ENCODE peak calls at places on chromosomes 6 and 20, in five cellular contexts. One of them, this sample, is unnamed.

GRCh38 chr20:49697071-49697470 is 16.6 kb downstream of the B4GALT5 start:
- DNase-seq in neuronal stem cell: no peak
- DNase-seq in mesenchymal stem cell: no peak
- DNase-seq in H9: no peak
- DNase-seq in H1: no peak
- DNase-seq in this sample: no peak

GRCh38 chr6:134288538-134289203 is 29.2 kb downstream of the SGK1 start:
- DNase-seq in neuronal stem cell: no peak
- DNase-seq in mesenchymal stem cell: peak; percentile 89
- DNase-seq in H9: no peak
- DNase-seq in H1: no peak
- DNase-seq in this sample: peak; percentile 92

GRCh38 chr6:15283986-15284361 is 38.1 kb downstream of the JARID2 start:
- DNase-seq in neuronal stem cell: no peak
- DNase-seq in mesenchymal stem cell: no peak
- DNase-seq in H9: no peak
- DNase-seq in H1: no peak
- DNase-seq in this sample: no peak

GRCh38 chr6:129766959-129767728 is 57.2 kb upstream of the ARHGAP18 start:
- DNase-seq in neuronal stem cell: peak; percentile 65
- DNase-seq in mesenchymal stem cell: peak; percentile 80
- DNase-seq in H9: peak; percentile 77
- DNase-seq in H1: no peak
- DNase-seq in this sample: peak; percentile 42

GRCh38 chr20:41423026-41423425 is 56.4 kb upstream of the EMILIN3 start:
- DNase-seq in neuronal stem cell: no peak
- DNase-seq in mesenchymal stem cell: no peak
- DNase-seq in H9: no peak
- DNase-seq in H1: no peak
- DNase-seq in this sample: no peak

GRCh38 chr6:32940656-32941411 is at the start of gene HLA-DMB:
- DNase-seq in neuronal stem cell: peak; percentile 73
- DNase-seq in mesenchymal stem cell: peak; percentile 82
- DNase-seq in H9: peak; percentile 72
- DNase-seq in H1: no peak
- DNase-seq in this sample: peak; percentile 80

GRCh38 chr6:6758915-6759654 is 170.6 kb downstream of the LY86 start:
- DNase-seq in neuronal stem cell: peak; percentile 84
- DNase-seq in mesenchymal stem cell: peak; percentile 84
- DNase-seq in H9: peak; percentile 82
- DNase-seq in H1: no peak
- DNase-seq in this sample: peak; percentile 54

GRCh38 chr6:105779113-105779512 is 307.0 kb upstream of the PRDM1 start:
- DNase-seq in neuronal stem cell: no peak
- DNase-seq in mesenchymal stem cell: no peak
- DNase-seq in H9: no peak
- DNase-seq in H1: no peak
- DNase-seq in this sample: no peak

GRCh38 chr6:3455121-3455489 is 1.7 kb downstream of the SLC22A23 start:
- DNase-seq in neuronal stem cell: no peak
- DNase-seq in mesenchymal stem cell: no peak
- DNase-seq in H9: no peak
- DNase-seq in H1: no peak
- DNase-seq in this sample: no peak

GRCh38 chr20:1776608-1777475 is 118.4 kb upstream of the SIRPA start:
- DNase-seq in neuronal stem cell: peak; percentile 88
- DNase-seq in mesenchymal stem cell: peak; percentile 88
- DNase-seq in H9: peak; percentile 84
- DNase-seq in H1: peak; percentile 50
- DNase-seq in this sample: peak; percentile 98

GRCh38 chr20:41086402-41087324 is 50.7 kb upstream of the PLCG1 start:
- DNase-seq in neuronal stem cell: no peak
- DNase-seq in mesenchymal stem cell: peak; percentile 69
- DNase-seq in H9: no peak
- DNase-seq in H1: no peak
- DNase-seq in this sample: peak; percentile 56

GRCh38 chr6:33633462-33634158 is 12.5 kb downstream of the ITPR3 start:
- DNase-seq in neuronal stem cell: no peak
- DNase-seq in mesenchymal stem cell: peak; percentile 58
- DNase-seq in H9: peak; percentile 65
- DNase-seq in H1: no peak
- DNase-seq in this sample: peak; percentile 22

GRCh38 chr6:158780963-158781691 is 38.0 kb downstream of the EZR start:
- DNase-seq in neuronal stem cell: no peak
- DNase-seq in mesenchymal stem cell: no peak
- DNase-seq in H9: no peak
- DNase-seq in H1: no peak
- DNase-seq in this sample: peak; percentile 78

GRCh38 chr6:27544612-27545260 is 71.8 kb upstream of the ZNF184 start:
- DNase-seq in neuronal stem cell: no peak
- DNase-seq in mesenchymal stem cell: no peak
- DNase-seq in H9: no peak
- DNase-seq in H1: no peak
- DNase-seq in this sample: no peak

GRCh38 chr6:118580585-118581419 is 32.7 kb downstream of the PLN start:
- DNase-seq in neuronal stem cell: peak; percentile 66
- DNase-seq in mesenchymal stem cell: peak; percentile 79
- DNase-seq in H9: peak; percentile 67
- DNase-seq in H1: peak; percentile 15
- DNase-seq in this sample: peak; percentile 90

GRCh38 chr6:43954311-43955131 is 172.7 kb downstream of the MRPL14 start:
- DNase-seq in neuronal stem cell: no peak
- DNase-seq in mesenchymal stem cell: no peak
- DNase-seq in H9: peak; percentile 23
- DNase-seq in H1: no peak
- DNase-seq in this sample: no peak

GRCh38 chr6:129342243-129342642 is 367.7 kb downstream of the ARHGAP18 start:
- DNase-seq in neuronal stem cell: no peak
- DNase-seq in mesenchymal stem cell: peak; percentile 27
- DNase-seq in H9: no peak
- DNase-seq in H1: no peak
- DNase-seq in this sample: peak; percentile 7

GRCh38 chr20:50572922-50573777 is 63.0 kb downstream of the PTPN1 start:
- DNase-seq in neuronal stem cell: no peak
- DNase-seq in mesenchymal stem cell: no peak
- DNase-seq in H9: no peak
- DNase-seq in H1: no peak
- DNase-seq in this sample: no peak

GRCh38 chr6:41545703-41546474 is at the start of gene FOXP4:
- DNase-seq in neuronal stem cell: peak; percentile 86
- DNase-seq in mesenchymal stem cell: peak; percentile 97
- DNase-seq in H9: peak; percentile 94
- DNase-seq in H1: peak; percentile 79
- DNase-seq in this sample: peak; percentile 86

GRCh38 chr6:26216886-26217713 is 129.9 kb downstream of the HFE start:
- DNase-seq in neuronal stem cell: peak; percentile 96
- DNase-seq in mesenchymal stem cell: peak; percentile 96
- DNase-seq in H9: peak; percentile 88
- DNase-seq in H1: no peak
- DNase-seq in this sample: peak; percentile 95

GRCh38 chr20:37387519-37388269 is 41.8 kb downstream of the SRC start:
- DNase-seq in neuronal stem cell: no peak
- DNase-seq in mesenchymal stem cell: no peak
- DNase-seq in H9: no peak
- DNase-seq in H1: no peak
- DNase-seq in this sample: no peak

GRCh38 chr20:37384683-37385174 is 38.8 kb downstream of the SRC start:
- DNase-seq in neuronal stem cell: peak; percentile 65
- DNase-seq in mesenchymal stem cell: peak; percentile 46
- DNase-seq in H9: peak; percentile 68
- DNase-seq in H1: no peak
- DNase-seq in this sample: peak; percentile 29

GRCh38 chr20:37385659-37386504 is 39.9 kb downstream of the SRC start:
- DNase-seq in neuronal stem cell: no peak
- DNase-seq in mesenchymal stem cell: no peak
- DNase-seq in H9: peak; percentile 22
- DNase-seq in H1: no peak
- DNase-seq in this sample: no peak

GRCh38 chr20:37385176-37385575 is 39.2 kb downstream of the SRC start:
- DNase-seq in neuronal stem cell: no peak
- DNase-seq in mesenchymal stem cell: no peak
- DNase-seq in H9: no peak
- DNase-seq in H1: no peak
- DNase-seq in this sample: no peak

DNA sequence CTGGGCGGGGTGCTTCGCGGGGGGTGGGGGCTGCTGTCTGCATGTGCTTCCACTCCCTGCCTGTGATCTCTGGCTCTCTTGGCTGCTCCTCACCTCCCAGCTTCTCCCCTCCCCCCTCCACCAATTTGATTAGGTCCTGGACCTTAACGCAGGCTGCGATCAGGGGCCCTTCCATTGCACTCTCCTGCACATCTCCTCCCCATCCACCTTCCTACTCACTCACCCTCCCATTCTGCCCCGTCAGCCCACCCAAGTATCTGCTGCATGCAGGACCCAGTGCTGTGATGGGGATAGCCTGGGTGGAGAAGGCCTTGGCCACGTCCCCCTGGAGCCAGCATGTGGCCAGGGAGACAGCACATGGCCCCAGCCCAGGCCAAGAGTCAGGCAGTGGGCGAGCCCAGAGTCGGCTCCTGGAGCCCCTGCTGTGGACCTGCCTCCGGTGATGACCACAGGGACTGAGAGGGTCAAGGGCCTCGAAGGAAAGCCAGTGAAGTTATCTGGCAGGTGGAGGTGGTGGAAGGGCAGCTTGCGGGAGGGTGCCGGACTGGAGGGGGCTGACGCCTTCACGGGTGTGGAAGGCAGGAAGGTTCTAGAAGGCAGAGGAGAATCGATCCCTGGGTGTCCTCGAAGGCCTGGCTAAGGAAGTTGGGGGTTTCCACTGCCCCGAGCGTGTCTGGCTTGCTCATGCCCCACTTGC is 40.7 kb downstream of the SRC start:
- DNase-seq in neuronal stem cell: no peak
- DNase-seq in mesenchymal stem cell: no peak
- DNase-seq in H9: peak; percentile 22
- DNase-seq in H1: no peak
- DNase-seq in this sample: no peak
- H2BK12ac ChIP-seq in neuronal stem cell: no peak overlapping the region
- H2BK12ac ChIP-seq in mesenchymal stem cell: no peak overlapping the region
- H2BK12ac ChIP-seq in H9: no peak overlapping the region
- H2BK12ac ChIP-seq in H1: no peak overlapping the region
- H2BK12ac ChIP-seq in this sample: no peak overlapping the region

GRCh38 chr20:58647162-58647813 is 3.8 kb upstream of the STX16 start:
- DNase-seq in neuronal stem cell: no peak
- DNase-seq in mesenchymal stem cell: no peak
- DNase-seq in H9: no peak
- DNase-seq in H1: no peak
- DNase-seq in this sample: no peak
- H4K91ac ChIP-seq in neuronal stem cell: no peak overlapping the region
- H4K91ac ChIP-seq in mesenchymal stem cell: no peak overlapping the region
- H4K91ac ChIP-seq in H9: no peak overlapping the region
- H4K91ac ChIP-seq in H1: peak overlapping the region; percentile 1
- H4K91ac ChIP-seq in this sample: no peak overlapping the region

DNA sequence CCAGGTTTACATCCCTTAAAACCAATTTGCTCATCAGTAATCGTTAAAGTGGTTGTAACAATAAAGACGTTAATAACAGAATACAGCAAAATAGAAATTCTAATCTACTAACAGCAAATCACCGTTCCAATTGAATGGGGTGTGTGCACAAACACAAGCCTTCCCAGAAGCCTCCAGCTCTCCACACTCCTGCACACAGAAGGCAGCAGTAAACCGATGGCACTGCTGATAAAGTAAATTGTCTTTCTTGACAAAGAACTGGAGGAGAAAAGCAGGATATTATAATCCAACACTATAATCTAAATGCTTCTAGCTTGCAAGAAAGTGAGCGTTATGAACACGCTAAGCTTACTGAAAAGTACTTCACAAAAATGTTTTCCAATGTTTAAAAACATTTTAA is 7.0 kb downstream of the ZNF217 start:
- DNase-seq in neuronal stem cell: no peak
- DNase-seq in mesenchymal stem cell: no peak
- DNase-seq in H9: no peak
- DNase-seq in H1: no peak
- DNase-seq in this sample: no peak
- H2BK12ac ChIP-seq in neuronal stem cell: no peak overlapping the region
- H2BK12ac ChIP-seq in mesenchymal stem cell: no peak overlapping the region
- H2BK12ac ChIP-seq in H9: no peak overlapping the region
- H2BK12ac ChIP-seq in H1: no peak overlapping the region
- H2BK12ac ChIP-seq in this sample: no peak overlapping the region

DNA sequence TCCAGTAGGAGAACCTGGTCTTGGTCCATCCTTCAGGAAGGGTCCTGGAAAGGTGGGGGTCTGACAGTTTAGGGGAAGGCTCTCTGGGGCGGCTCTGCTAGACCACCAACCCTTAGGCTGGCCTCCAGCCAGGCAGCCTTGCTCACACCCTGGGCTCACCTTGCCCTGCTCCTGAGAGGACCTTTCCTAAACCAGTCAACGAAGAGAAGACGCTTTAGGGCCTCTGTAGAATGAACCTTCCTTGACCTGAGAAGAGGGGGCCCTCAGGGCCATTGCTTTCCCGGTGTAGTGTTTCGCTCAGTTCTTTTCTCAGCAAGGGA is 1.1 kb downstream of the CDC25B start:
- DNase-seq in neuronal stem cell: no peak
- DNase-seq in mesenchymal stem cell: no peak
- DNase-seq in H9: no peak
- DNase-seq in H1: no peak
- DNase-seq in this sample: no peak
- H4K91ac ChIP-seq in neuronal stem cell: no peak overlapping the region
- H4K91ac ChIP-seq in mesenchymal stem cell: no peak overlapping the region
- H4K91ac ChIP-seq in H9: no peak overlapping the region
- H4K91ac ChIP-seq in H1: no peak overlapping the region
- H4K91ac ChIP-seq in this sample: no peak overlapping the region

DNA sequence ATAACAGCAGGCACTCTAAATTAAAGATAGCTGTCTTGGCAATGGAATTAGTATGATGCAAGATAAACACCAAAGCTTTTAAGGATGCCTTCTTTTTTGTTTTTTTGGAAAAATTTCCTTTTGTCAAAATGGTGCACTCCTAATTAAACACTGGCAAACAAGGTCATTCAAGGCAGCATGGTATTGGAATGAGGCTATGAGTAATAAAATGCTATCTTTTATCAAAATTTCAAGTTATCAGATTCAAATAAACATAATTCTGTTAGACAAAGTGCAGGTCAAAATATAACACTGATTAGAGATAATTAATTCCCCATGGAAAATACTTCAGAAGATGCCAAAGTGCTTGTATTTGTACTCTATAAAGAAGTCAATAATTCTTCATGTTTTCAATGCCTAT is 514.1 kb downstream of the TENT5A start:
- DNase-seq in neuronal stem cell: no peak
- DNase-seq in mesenchymal stem cell: no peak
- DNase-seq in H9: no peak
- DNase-seq in H1: no peak
- DNase-seq in this sample: no peak
- H2BK12ac ChIP-seq in neuronal stem cell: no peak overlapping the region
- H2BK12ac ChIP-seq in mesenchymal stem cell: no peak overlapping the region
- H2BK12ac ChIP-seq in H9: no peak overlapping the region
- H2BK12ac ChIP-seq in H1: no peak overlapping the region
- H2BK12ac ChIP-seq in this sample: no peak overlapping the region

GRCh38 chr20:22501566-22502344 is 82.6 kb downstream of the FOXA2 start:
- DNase-seq in neuronal stem cell: no peak
- DNase-seq in mesenchymal stem cell: no peak
- DNase-seq in H9: no peak
- DNase-seq in H1: no peak
- DNase-seq in this sample: no peak
- H4K91ac ChIP-seq in neuronal stem cell: no peak overlapping the region
- H4K91ac ChIP-seq in mesenchymal stem cell: no peak overlapping the region
- H4K91ac ChIP-seq in H9: no peak overlapping the region
- H4K91ac ChIP-seq in H1: no peak overlapping the region
- H4K91ac ChIP-seq in this sample: no peak overlapping the region